ENCODE peak calls at places on chromosome 1, in ten cellular contexts. One of them, this sample, is unnamed.

GRCh38 chr1:231189683-231190270 is 27.9 kb downstream of the TRIM67 start:
- DNase-seq in thoracic aorta: no peak
- DNase-seq in GM13976: no peak
- DNase-seq in Calu3: no peak
- DNase-seq in GM12865: no peak
- DNase-seq in uterus: no peak
- DNase-seq in astrocyte: no peak
- DNase-seq in CD8-positive, alpha-beta T cell: no peak
- DNase-seq in MCF 10A: no peak
- DNase-seq in endodermal cell: no peak
- DNase-seq in this sample: no peak

GRCh38 chr1:78617615-78618026 is 2.6 kb upstream of the IFI44L start:
- DNase-seq in GM12865: peak
- DNase-seq in GM13976: peak
- DNase-seq in endodermal cell: peak
- DNase-seq in uterus: peak
- DNase-seq in CD8-positive, alpha-beta T cell: peak
- DNase-seq in astrocyte: peak
- DNase-seq in thoracic aorta: peak
- DNase-seq in MCF 10A: peak
- DNase-seq in Calu3: peak
- DNase-seq in this sample: no peak

GRCh38 chr1:168803696-168804510 is 74.9 kb upstream of the DPT start:
- DNase-seq in thoracic aorta: no peak
- DNase-seq in Calu3: peak
- DNase-seq in CD8-positive, alpha-beta T cell: no peak
- DNase-seq in MCF 10A: no peak
- DNase-seq in uterus: no peak
- DNase-seq in GM12865: no peak
- DNase-seq in endodermal cell: peak
- DNase-seq in astrocyte: peak
- DNase-seq in GM13976: no peak
- DNase-seq in this sample: no peak

GRCh38 chr1:117320515-117320914 is 46.7 kb upstream of the MAN1A2 start:
- DNase-seq in thoracic aorta: no peak
- DNase-seq in endodermal cell: no peak
- DNase-seq in CD8-positive, alpha-beta T cell: no peak
- DNase-seq in GM12865: no peak
- DNase-seq in GM13976: no peak
- DNase-seq in uterus: no peak
- DNase-seq in MCF 10A: no peak
- DNase-seq in astrocyte: no peak
- DNase-seq in Calu3: no peak
- DNase-seq in this sample: no peak

GRCh38 chr1:33370286-33370685 is 49.4 kb upstream of the A3GALT2 start:
- DNase-seq in MCF 10A: peak
- DNase-seq in uterus: no peak
- DNase-seq in thoracic aorta: no peak
- DNase-seq in endodermal cell: no peak
- DNase-seq in GM12865: no peak
- DNase-seq in CD8-positive, alpha-beta T cell: no peak
- DNase-seq in astrocyte: no peak
- DNase-seq in Calu3: no peak
- DNase-seq in GM13976: no peak
- DNase-seq in this sample: no peak

GRCh38 chr1:162663589-162664030 is 31.3 kb downstream of the DDR2 start:
- DNase-seq in CD8-positive, alpha-beta T cell: no peak
- DNase-seq in uterus: peak
- DNase-seq in thoracic aorta: no peak
- DNase-seq in endodermal cell: peak
- DNase-seq in Calu3: no peak
- DNase-seq in GM12865: peak
- DNase-seq in GM13976: no peak
- DNase-seq in MCF 10A: peak
- DNase-seq in astrocyte: peak
- DNase-seq in this sample: no peak

GRCh38 chr1:236507022-236507700 is 16.6 kb upstream of the LGALS8 start:
- DNase-seq in astrocyte: peak
- DNase-seq in endodermal cell: no peak
- DNase-seq in MCF 10A: no peak
- DNase-seq in Calu3: no peak
- DNase-seq in uterus: no peak
- DNase-seq in GM12865: no peak
- DNase-seq in CD8-positive, alpha-beta T cell: no peak
- DNase-seq in GM13976: no peak
- DNase-seq in thoracic aorta: no peak
- DNase-seq in this sample: no peak

GRCh38 chr1:110390692-110391232 is at the start of gene SLC16A4:
- DNase-seq in GM13976: no peak
- DNase-seq in endodermal cell: peak
- DNase-seq in astrocyte: peak
- DNase-seq in MCF 10A: peak
- DNase-seq in Calu3: no peak
- DNase-seq in GM12865: no peak
- DNase-seq in CD8-positive, alpha-beta T cell: no peak
- DNase-seq in thoracic aorta: no peak
- DNase-seq in uterus: no peak
- DNase-seq in this sample: no peak

GRCh38 chr1:230706020-230706699 is 7.8 kb downstream of the AGT start:
- DNase-seq in MCF 10A: no peak
- DNase-seq in uterus: no peak
- DNase-seq in astrocyte: no peak
- DNase-seq in GM12865: no peak
- DNase-seq in Calu3: no peak
- DNase-seq in endodermal cell: no peak
- DNase-seq in CD8-positive, alpha-beta T cell: no peak
- DNase-seq in GM13976: peak
- DNase-seq in thoracic aorta: no peak
- DNase-seq in this sample: no peak

GRCh38 chr1:115329965-115330364 is 8.1 kb downstream of the NGF start:
- DNase-seq in uterus: no peak
- DNase-seq in thoracic aorta: no peak
- DNase-seq in GM12865: no peak
- DNase-seq in GM13976: no peak
- DNase-seq in CD8-positive, alpha-beta T cell: no peak
- DNase-seq in Calu3: no peak
- DNase-seq in astrocyte: peak
- DNase-seq in MCF 10A: no peak
- DNase-seq in endodermal cell: no peak
- DNase-seq in this sample: no peak

GRCh38 chr1:149844096-149844495 is 55.3 kb upstream of the BOLA1 start:
- DNase-seq in uterus: no peak
- DNase-seq in GM12865: peak
- DNase-seq in Calu3: no peak
- DNase-seq in thoracic aorta: no peak
- DNase-seq in astrocyte: peak
- DNase-seq in MCF 10A: peak
- DNase-seq in endodermal cell: peak
- DNase-seq in CD8-positive, alpha-beta T cell: no peak
- DNase-seq in GM13976: no peak
- DNase-seq in this sample: no peak

GRCh38 chr1:110477445-110477957 is 26.6 kb downstream of the PROK1 start:
- DNase-seq in CD8-positive, alpha-beta T cell: no peak
- DNase-seq in MCF 10A: no peak
- DNase-seq in GM12865: no peak
- DNase-seq in endodermal cell: peak
- DNase-seq in thoracic aorta: no peak
- DNase-seq in Calu3: peak
- DNase-seq in uterus: no peak
- DNase-seq in astrocyte: no peak
- DNase-seq in GM13976: no peak
- DNase-seq in this sample: no peak

GRCh38 chr1:183633676-183634343 is 1.8 kb downstream of the ARPC5 start:
- DNase-seq in thoracic aorta: no peak
- DNase-seq in uterus: peak
- DNase-seq in endodermal cell: no peak
- DNase-seq in astrocyte: peak
- DNase-seq in CD8-positive, alpha-beta T cell: no peak
- DNase-seq in GM12865: peak
- DNase-seq in GM13976: peak
- DNase-seq in MCF 10A: peak
- DNase-seq in Calu3: peak
- DNase-seq in this sample: no peak

GRCh38 chr1:100187912-100188311 is 9.9 kb upstream of the LRRC39 start:
- DNase-seq in CD8-positive, alpha-beta T cell: no peak
- DNase-seq in Calu3: no peak
- DNase-seq in GM12865: no peak
- DNase-seq in MCF 10A: peak
- DNase-seq in endodermal cell: no peak
- DNase-seq in uterus: peak
- DNase-seq in astrocyte: peak
- DNase-seq in GM13976: no peak
- DNase-seq in thoracic aorta: no peak
- DNase-seq in this sample: no peak

GRCh38 chr1:206476058-206476457 is 5.8 kb downstream of the IKBKE start:
- DNase-seq in GM12865: no peak
- DNase-seq in endodermal cell: no peak
- DNase-seq in thoracic aorta: no peak
- DNase-seq in CD8-positive, alpha-beta T cell: no peak
- DNase-seq in MCF 10A: no peak
- DNase-seq in uterus: no peak
- DNase-seq in GM13976: no peak
- DNase-seq in astrocyte: no peak
- DNase-seq in Calu3: no peak
- DNase-seq in this sample: no peak

GRCh38 chr1:31785020-31785946 is 21.1 kb upstream of the ADGRB2 start:
- DNase-seq in GM12865: peak
- DNase-seq in thoracic aorta: no peak
- DNase-seq in Calu3: no peak
- DNase-seq in CD8-positive, alpha-beta T cell: no peak
- DNase-seq in astrocyte: no peak
- DNase-seq in MCF 10A: no peak
- DNase-seq in endodermal cell: peak
- DNase-seq in uterus: no peak
- DNase-seq in GM13976: no peak
- DNase-seq in this sample: peak

GRCh38 chr1:215079456-215079855 is 3.1 kb upstream of the KCNK2 start:
- DNase-seq in uterus: no peak
- DNase-seq in MCF 10A: no peak
- DNase-seq in GM13976: no peak
- DNase-seq in astrocyte: no peak
- DNase-seq in endodermal cell: no peak
- DNase-seq in thoracic aorta: no peak
- DNase-seq in Calu3: no peak
- DNase-seq in CD8-positive, alpha-beta T cell: no peak
- DNase-seq in GM12865: no peak
- DNase-seq in this sample: no peak

GRCh38 chr1:22750671-22751016 is 40.0 kb downstream of the EPHB2 start:
- DNase-seq in uterus: no peak
- DNase-seq in GM12865: no peak
- DNase-seq in thoracic aorta: no peak
- DNase-seq in MCF 10A: peak
- DNase-seq in astrocyte: no peak
- DNase-seq in GM13976: no peak
- DNase-seq in Calu3: peak
- DNase-seq in CD8-positive, alpha-beta T cell: no peak
- DNase-seq in endodermal cell: no peak
- DNase-seq in this sample: no peak

GRCh38 chr1:32228771-32229170 is 6.6 kb downstream of the EIF3I start:
- DNase-seq in thoracic aorta: no peak
- DNase-seq in astrocyte: no peak
- DNase-seq in endodermal cell: no peak
- DNase-seq in MCF 10A: no peak
- DNase-seq in GM13976: no peak
- DNase-seq in Calu3: no peak
- DNase-seq in CD8-positive, alpha-beta T cell: no peak
- DNase-seq in GM12865: no peak
- DNase-seq in uterus: no peak
- DNase-seq in this sample: no peak

GRCh38 chr1:246931549-246932365 is at the start of gene AHCTF1:
- DNase-seq in GM13976: peak
- DNase-seq in thoracic aorta: peak
- DNase-seq in MCF 10A: peak
- DNase-seq in uterus: peak
- DNase-seq in CD8-positive, alpha-beta T cell: peak
- DNase-seq in Calu3: peak
- DNase-seq in endodermal cell: peak
- DNase-seq in GM12865: peak
- DNase-seq in astrocyte: peak
- DNase-seq in this sample: peak
- TF ChIP-seq CTCF in GM13976: no peak
- TF ChIP-seq CTCF in thoracic aorta: no peak
- TF ChIP-seq CTCF in MCF 10A: no peak
- TF ChIP-seq CTCF in uterus: peak
- TF ChIP-seq CTCF in CD8-positive, alpha-beta T cell: no peak
- TF ChIP-seq CTCF in Calu3: no peak
- TF ChIP-seq CTCF in endodermal cell: no peak
- TF ChIP-seq CTCF in GM12865: no peak
- TF ChIP-seq CTCF in astrocyte: no peak
- TF ChIP-seq CTCF in this sample: no peak

GRCh38 chr1:201375169-201375568 is 2.3 kb downstream of the TNNT2 start:
- DNase-seq in MCF 10A: no peak
- DNase-seq in GM12865: no peak
- DNase-seq in uterus: no peak
- DNase-seq in Calu3: no peak
- DNase-seq in endodermal cell: peak
- DNase-seq in astrocyte: no peak
- DNase-seq in GM13976: no peak
- DNase-seq in CD8-positive, alpha-beta T cell: no peak
- DNase-seq in thoracic aorta: no peak
- DNase-seq in this sample: no peak
- TF ChIP-seq CTCF in MCF 10A: no peak
- TF ChIP-seq CTCF in GM12865: no peak
- TF ChIP-seq CTCF in uterus: no peak
- TF ChIP-seq CTCF in Calu3: peak
- TF ChIP-seq CTCF in endodermal cell: peak
- TF ChIP-seq CTCF in astrocyte: no peak
- TF ChIP-seq CTCF in GM13976: no peak
- TF ChIP-seq CTCF in CD8-positive, alpha-beta T cell: no peak
- TF ChIP-seq CTCF in thoracic aorta: no peak
- TF ChIP-seq CTCF in this sample: no peak

DNA sequence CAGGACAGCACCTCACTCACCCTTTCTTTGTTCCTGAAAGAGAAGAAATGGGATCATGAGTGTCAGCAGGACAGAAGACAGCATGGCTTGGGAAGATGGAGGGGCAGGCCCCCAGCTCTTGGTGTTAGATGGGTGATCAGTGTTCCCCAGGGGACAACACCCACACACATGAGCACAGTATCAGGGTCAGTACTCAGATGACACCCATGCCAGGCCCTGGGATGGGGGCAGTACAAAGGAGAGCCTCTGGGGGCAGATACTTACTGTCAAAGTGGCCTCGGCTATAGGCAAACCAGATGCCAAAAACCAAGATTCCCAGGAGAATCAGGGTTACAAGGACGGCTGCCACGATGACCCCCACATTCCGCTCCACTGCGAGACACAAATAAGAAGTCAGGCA is 21.6 kb downstream of the F11R start:
- DNase-seq in GM12865: no peak
- DNase-seq in Calu3: no peak
- DNase-seq in uterus: no peak
- DNase-seq in endodermal cell: no peak
- DNase-seq in MCF 10A: no peak
- DNase-seq in GM13976: no peak
- DNase-seq in CD8-positive, alpha-beta T cell: no peak
- DNase-seq in thoracic aorta: no peak
- DNase-seq in astrocyte: no peak
- DNase-seq in this sample: no peak
- TF ChIP-seq CTCF in GM12865: no peak
- TF ChIP-seq CTCF in Calu3: no peak
- TF ChIP-seq CTCF in uterus: no peak
- TF ChIP-seq CTCF in endodermal cell: peak
- TF ChIP-seq CTCF in MCF 10A: no peak
- TF ChIP-seq CTCF in GM13976: no peak
- TF ChIP-seq CTCF in CD8-positive, alpha-beta T cell: no peak
- TF ChIP-seq CTCF in thoracic aorta: no peak
- TF ChIP-seq CTCF in astrocyte: no peak
- TF ChIP-seq CTCF in this sample: no peak

GRCh38 chr1:90000934-90001676 is 6.2 kb downstream of the ZNF326 start:
- DNase-seq in astrocyte: no peak
- DNase-seq in endodermal cell: no peak
- DNase-seq in GM13976: no peak
- DNase-seq in Calu3: no peak
- DNase-seq in GM12865: peak
- DNase-seq in MCF 10A: no peak
- DNase-seq in uterus: no peak
- DNase-seq in CD8-positive, alpha-beta T cell: no peak
- DNase-seq in thoracic aorta: no peak
- DNase-seq in this sample: no peak
- TF ChIP-seq CTCF in astrocyte: no peak
- TF ChIP-seq CTCF in endodermal cell: peak
- TF ChIP-seq CTCF in GM13976: peak
- TF ChIP-seq CTCF in Calu3: no peak
- TF ChIP-seq CTCF in GM12865: no peak
- TF ChIP-seq CTCF in MCF 10A: no peak
- TF ChIP-seq CTCF in uterus: no peak
- TF ChIP-seq CTCF in CD8-positive, alpha-beta T cell: peak
- TF ChIP-seq CTCF in thoracic aorta: no peak
- TF ChIP-seq CTCF in this sample: no peak